ENCODE peak calls at places on chromosomes 2 and 18, in nine cellular contexts. Z is amygdala; B is fibroblast of lung; R is NCI-H69; C is epithelial cell of prostate; Y is right atrium auricular region; G is H4; N is stimulated activated CD8-positive, alpha-beta memory T cell treated with anti-CD3 and anti-CD28 coated beads, Interleukin-4, amount 100 ng/mL, for 1 hour; V is tibial artery. Q is an unnamed sample.

GRCh38 chr2:71936076-71937030 is 211.3 kb downstream of the CYP26B1 start:
- DNase-seq in G (no peak), N (no peak), R (no peak), V (no peak), B (no peak), Z (no peak), C (no peak), Y (no peak), Q (no peak)

GRCh38 chr2:31319391-31320175 is 85.6 kb downstream of the EHD3 start:
- DNase-seq in G (peak), Z (no peak), Y (peak), B (peak), R (no peak), C (no peak), V (peak), N (no peak), Q (peak)

GRCh38 chr2:187349328-187349944 is 98.6 kb downstream of the CALCRL start:
- DNase-seq in R (no peak), B (peak), V (no peak), N (no peak), C (no peak), Z (no peak), Y (no peak), G (no peak), Q (no peak)

GRCh38 chr18:49006641-49007136 is 55.9 kb upstream of the SMAD7 start:
- DNase-seq in Z (peak), B (no peak), G (no peak), V (no peak), R (peak), Y (no peak), C (no peak), N (no peak), Q (no peak)

GRCh38 chr2:160635488-160635887 is 141.9 kb upstream of the RBMS1 start:
- DNase-seq in Z (no peak), N (no peak), C (no peak), G (no peak), B (peak), R (no peak), Y (no peak), V (peak), Q (no peak)

GRCh38 chr2:54712516-54712915 is 10.9 kb upstream of the EML6 start:
- DNase-seq in C (no peak), Z (no peak), R (no peak), Y (no peak), G (no peak), N (no peak), V (no peak), B (no peak), Q (no peak)

GRCh38 chr2:30147715-30148611 is 1.2 kb downstream of the YPEL5 start:
- DNase-seq in B (peak), C (no peak), Z (peak), R (peak), N (peak), Y (peak), V (peak), G (peak), Q (peak)

GRCh38 chr2:72750977-72751639 is 74.7 kb downstream of the EXOC6B start:
- DNase-seq in Z (no peak), V (no peak), B (no peak), R (no peak), C (no peak), G (no peak), Y (no peak), N (no peak), Q (no peak)

GRCh38 chr18:8834837-8835236 is 129.5 kb downstream of the MTCL1 start:
- DNase-seq in Z (no peak), V (no peak), B (no peak), G (no peak), C (no peak), N (no peak), R (peak), Y (no peak), Q (no peak)

GRCh38 chr18:74351354-74351753 is 35.7 kb downstream of the C18orf63 start:
- DNase-seq in G (peak), Z (no peak), Y (no peak), C (peak), N (no peak), B (peak), V (no peak), R (peak), Q (no peak)

Q was measured in foreskin melanocyte.